ENCODE peak calls at places on chromosomes 2 and 18, in eight cellular contexts. R is lower leg skin; Y is effector memory CD4-positive, alpha-beta T cell; Z is iPS-NIHi11; M is HFFc6; D is AG20443; O is left kidney; N is AG04450. T is an unnamed sample.

GRCh38 chr18:32612651-32613050 is 142.0 kb upstream of the GAREM1 start:
- DNase-seq in O (peak), M (no peak), Z (no peak), Y (no peak), N (no peak), R (no peak), D (no peak), T (no peak)

GRCh38 chr2:200765995-200766660 is 45.6 kb upstream of the BZW1 start:
- DNase-seq in R (no peak), N (no peak), O (no peak), Z (no peak), M (no peak), Y (no peak), D (no peak), T (no peak)

GRCh38 chr2:170711774-170712652 is 3.1 kb upstream of the SP5 start:
- DNase-seq in Z (peak), D (no peak), Y (no peak), M (no peak), R (no peak), N (no peak), O (peak), T (no peak)

GRCh38 chr2:120175000-120175581 is 48.1 kb downstream of the TMEM185B start:
- DNase-seq in Y (no peak), N (peak), D (peak), M (peak), O (peak), R (peak), Z (peak), T (no peak)

GRCh38 chr2:203683932-203684556 is 22.4 kb upstream of the CD28 start:
- DNase-seq in Z (no peak), R (no peak), M (peak), N (peak), Y (no peak), D (peak), O (peak), T (no peak)

GRCh38 chr2:202038471-202039277 is 5.0 kb downstream of the FZD7 start:
- DNase-seq in D (peak), N (no peak), O (peak), Y (no peak), R (no peak), M (peak), Z (peak), T (no peak)

GRCh38 chr2:240363718-240364581 is 71.5 kb upstream of the GPC1 start:
- DNase-seq in D (no peak), Y (no peak), O (peak), N (no peak), Z (no peak), M (no peak), R (no peak), T (no peak)

GRCh38 chr2:206642075-206643025 is at the start of gene FAM237A:
- DNase-seq in D (peak), O (peak), M (no peak), R (no peak), N (peak), Z (peak), Y (no peak), T (no peak)

GRCh38 chr18:72444756-72445155 is 99.4 kb downstream of the CBLN2 start:
- DNase-seq in Z (peak), Y (no peak), R (no peak), N (no peak), O (no peak), M (no peak), D (no peak), T (no peak)

GRCh38 chr2:54240515-54241219 is 15.4 kb downstream of the TSPYL6 start:
- DNase-seq in Z (no peak), D (peak), Y (no peak), M (peak), N (no peak), O (no peak), R (peak), T (no peak)

GRCh38 chr18:54206447-54206846 is 18.0 kb downstream of the MBD2 start:
- DNase-seq in R (no peak), D (no peak), N (no peak), Z (no peak), O (no peak), Y (no peak), M (no peak), T (no peak)

GRCh38 chr2:10487144-10488104 is 39.3 kb upstream of the ODC1 start:
- DNase-seq in Z (no peak), N (no peak), D (no peak), O (no peak), M (no peak), Y (no peak), R (no peak), T (no peak)

GRCh38 chr2:47656715-47657600 is 126.0 kb upstream of the MSH6 start:
- DNase-seq in O (no peak), D (no peak), M (no peak), N (no peak), Y (no peak), R (no peak), Z (no peak), T (no peak)

GRCh38 chr2:71070294-71071025 is 2.0 kb downstream of the NAGK start:
- DNase-seq in Z (peak), Y (no peak), D (peak), M (peak), R (peak), N (no peak), O (peak), T (no peak)

GRCh38 chr2:112034924-112035323 is 20.1 kb upstream of the TMEM87B start:
- DNase-seq in M (no peak), Z (no peak), Y (no peak), O (no peak), N (no peak), D (no peak), R (no peak), T (no peak)

GRCh38 chr18:25144835-25145234 is 207.1 kb downstream of the ZNF521 start:
- DNase-seq in R (no peak), D (peak), Y (no peak), O (no peak), Z (no peak), N (peak), M (peak), T (no peak)

GRCh38 chr2:97718051-97718882 is 4.9 kb downstream of the ZAP70 start:
- DNase-seq in N (no peak), M (no peak), Z (no peak), R (no peak), Y (peak), D (no peak), O (no peak), T (peak)

GRCh38 chr2:55311444-55311870 is 42.4 kb upstream of the MTIF2 start:
- DNase-seq in D (peak), M (peak), Z (peak), R (no peak), N (no peak), Y (no peak), O (no peak), T (no peak)

GRCh38 chr2:54570925-54571694 is 115.0 kb downstream of the SPTBN1 start:
- DNase-seq in Y (peak), N (peak), O (peak), Z (no peak), R (peak), M (peak), D (peak), T (peak)

GRCh38 chr2:3278521-3279218 is 98.9 kb downstream of the EIPR1 start:
- DNase-seq in Y (no peak), O (no peak), Z (no peak), R (no peak), D (no peak), M (no peak), N (no peak), T (no peak)

GRCh38 chr2:8229546-8229986 is 452.3 kb upstream of the ID2 start:
- DNase-seq in O (peak), R (peak), M (peak), Y (no peak), D (peak), Z (peak), N (peak), T (no peak)

GRCh38 chr2:66899109-66899508 is 464.2 kb downstream of the MEIS1 start:
- DNase-seq in Z (no peak), Y (no peak), N (no peak), O (no peak), R (no peak), D (no peak), M (no peak), T (no peak)